ENCODE peak calls at places on chromosomes 4 and X, in nine cellular contexts. M, G, B, S, D, P, F, C and Y are unnamed samples.

GRCh38 chrX:27350476-27350875 is 112.7 kb downstream of the PPP4R3C start:
- DNase-seq in B (no peak), C (no peak), S (no peak), M (no peak), F (no peak), D (no peak), G (no peak), P (no peak), Y (no peak)

GRCh38 chr4:130424211-130424610 is 1328.3 kb downstream of the C4orf33 start:
- DNase-seq in G (no peak), D (peak; percentile 89), C (no peak), F (peak; percentile 2), B (no peak), S (no peak), P (no peak), M (no peak), Y (no peak)

GRCh38 chrX:120761810-120762209 is 113.9 kb downstream of the CT47B1 start:
- DNase-seq in P (no peak), B (no peak), D (no peak), F (peak; percentile 68), S (no peak), C (peak; percentile 38), M (peak; percentile 5), G (no peak), Y (no peak)

GRCh38 chr4:141560056-141560455 is 76.3 kb upstream of the IL15 start:
- DNase-seq in M (peak; percentile 52), S (no peak), F (no peak), B (peak; percentile 59), G (no peak), D (no peak), C (no peak), P (no peak), Y (no peak)

GRCh38 chr4:102569200-102569599 is 68.0 kb downstream of the NFKB1 start:
- DNase-seq in S (no peak), F (peak; percentile 64), B (no peak), G (no peak), M (peak; percentile 71), P (no peak), C (peak; percentile 67), D (peak; percentile 84), Y (no peak)

GRCh38 chr4:124970011-124970410 is 257.5 kb upstream of the ANKRD50 start:
- DNase-seq in S (no peak), F (peak; percentile 68), D (peak; percentile 18), M (peak; percentile 78), C (peak; percentile 41), B (no peak), G (no peak), P (no peak), Y (no peak)

GRCh38 chrX:83469551-83469950 is 38.5 kb upstream of the POU3F4 start:
- DNase-seq in C (peak; percentile 0), F (peak; percentile 7), B (peak; percentile 38), S (no peak), P (no peak), M (peak; percentile 1), D (peak; percentile 10), G (no peak), Y (no peak)

GRCh38 chrX:622104-622503 is 8.5 kb upstream of the SHOX start:
- DNase-seq in C (no peak), G (no peak), S (no peak), B (no peak), F (no peak), D (no peak), M (no peak), P (no peak), Y (no peak)

GRCh38 chr4:4386296-4386735 is 586 bp upstream of the NSG1 start:
- DNase-seq in S (no peak), B (no peak), F (peak; percentile 26), C (peak; percentile 48), M (no peak), G (no peak), D (peak; percentile 49), P (peak; percentile 29), Y (no peak)

GRCh38 chr4:67393699-67394281 is 151.5 kb downstream of the CENPC start:
- DNase-seq in S (no peak), C (peak; percentile 66), M (peak; percentile 50), F (peak; percentile 64), G (no peak), D (peak; percentile 60), P (no peak), B (peak; percentile 58), Y (no peak)

GRCh38 chr4:30191902-30192301 is 528.3 kb upstream of the PCDH7 start:
- DNase-seq in D (no peak), M (no peak), G (no peak), S (no peak), B (no peak), P (no peak), F (no peak), C (no peak), Y (no peak)

GRCh38 chrX:12488781-12489180 is 302.4 kb upstream of the PRPS2 start:
- DNase-seq in D (no peak), G (no peak), C (peak; percentile 54), M (no peak), P (no peak), F (peak; percentile 49), B (no peak), S (no peak), Y (no peak)

GRCh38 chr4:6925357-6925836 is 15.8 kb downstream of the TBC1D14 start:
- DNase-seq in P (no peak), D (no peak), S (no peak), M (no peak), F (no peak), C (no peak), B (peak; percentile 37), G (no peak), Y (no peak)

GRCh38 chr4:73007526-73008100 is 61.9 kb downstream of the COX18 start:
- DNase-seq in C (no peak), D (no peak), S (no peak), P (no peak), F (no peak), B (no peak), M (no peak), G (no peak), Y (no peak)

GRCh38 chr4:85932371-85933305 is 427.2 kb downstream of the MAPK10 start:
- DNase-seq in M (no peak), S (no peak), B (no peak), G (no peak), P (no peak), D (peak; percentile 30), C (peak; percentile 42), F (peak; percentile 43), Y (no peak)
- H3K4me3 ChIP-seq in M (no peak overlapping the region), S (no peak overlapping the region), B (no peak overlapping the region), G (no peak overlapping the region), P (no peak overlapping the region), D (no peak overlapping the region), C (peak overlapping the region; percentile 13), F (peak overlapping the region; percentile 16), Y (peak overlapping the region; percentile 43)

GRCh38 chr4:107945809-107946208 is 14.5 kb downstream of the CYP2U1 start:
- DNase-seq in G (no peak), S (no peak), C (no peak), M (no peak), B (no peak), F (no peak), D (no peak), P (no peak), Y (no peak)
- H3K4me3 ChIP-seq in G (no peak overlapping the region), S (no peak overlapping the region), C (no peak overlapping the region), M (no peak overlapping the region), B (no peak overlapping the region), F (no peak overlapping the region), D (no peak overlapping the region), P (no peak overlapping the region), Y (no peak overlapping the region)

GRCh38 chrX:46574337-46574940 is 874 bp downstream of the CHST7 start:
- DNase-seq in C (no peak), B (peak; percentile 58), G (peak; percentile 21), D (peak; percentile 15), S (peak; percentile 60), M (no peak), P (no peak), F (peak; percentile 44), Y (no peak)
- H3K4me3 ChIP-seq in C (peak overlapping the region; percentile 58), B (peak overlapping the region; percentile 56), G (peak overlapping the region; percentile 53), D (peak overlapping the region; percentile 38), S (peak overlapping the region; percentile 67), M (peak overlapping the region; percentile 55), P (peak overlapping the region; percentile 63), F (peak overlapping the region; percentile 70), Y (peak overlapping the region; percentile 82)

DNA sequence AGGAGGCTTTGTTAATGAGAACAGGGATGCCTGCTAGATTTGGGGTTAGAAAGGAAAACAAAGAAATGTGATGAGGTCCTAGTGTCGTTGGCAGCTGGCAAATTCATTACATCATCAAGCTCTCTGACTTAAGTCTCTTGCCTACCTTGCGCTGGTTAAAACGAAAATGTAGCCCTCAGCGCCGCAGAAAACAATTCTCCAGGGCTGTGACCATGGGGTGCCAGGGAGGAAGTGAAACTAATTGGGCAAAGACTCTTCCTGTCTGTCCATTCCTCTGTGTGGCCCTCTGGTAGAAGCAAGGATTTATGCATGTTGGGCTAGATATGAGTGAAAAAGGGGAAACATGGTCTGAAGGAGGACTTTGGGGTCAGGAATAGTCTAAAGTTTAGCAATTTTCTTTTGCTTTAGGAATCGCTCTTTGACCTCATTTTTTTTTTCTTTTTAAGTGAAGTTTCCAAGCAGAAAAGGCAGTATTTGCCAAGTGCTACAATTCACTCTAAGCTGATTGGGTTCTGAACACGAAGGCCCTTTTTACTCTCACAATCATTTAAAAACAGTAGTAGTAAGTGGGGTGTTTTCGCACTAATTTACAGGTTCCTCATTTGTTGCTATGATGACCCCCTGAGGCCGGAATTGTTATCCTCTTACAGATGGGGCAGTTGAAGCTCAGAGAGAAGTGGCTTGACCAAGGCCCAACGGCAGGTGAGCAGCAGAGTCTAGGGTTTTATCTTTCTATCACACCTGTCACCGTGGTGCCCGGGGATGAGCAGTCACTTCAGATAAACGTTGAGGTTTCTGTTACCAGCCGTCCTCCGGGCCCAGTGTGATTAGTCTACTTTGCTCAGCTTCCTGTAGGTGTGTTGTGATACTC is 27.3 kb upstream of the CHRNA9 start:
- DNase-seq in C (no peak), B (peak; percentile 84), S (peak; percentile 70), F (no peak), M (no peak), G (peak; percentile 13), P (peak; percentile 62), D (no peak), Y (peak; percentile 18)
- H3K4me3 ChIP-seq in C (no peak overlapping the region), B (peak overlapping the region; percentile 30), S (no peak overlapping the region), F (no peak overlapping the region), M (no peak overlapping the region), G (no peak overlapping the region), P (peak overlapping the region; percentile 13), D (no peak overlapping the region), Y (no peak overlapping the region)

GRCh38 chr4:85933306-85933640 is 426.6 kb downstream of the MAPK10 start:
- DNase-seq in F (no peak), C (no peak), P (no peak), S (no peak), M (no peak), G (no peak), B (no peak), D (no peak), Y (no peak)

GRCh38 chr4:85925071-85925470 is 434.8 kb downstream of the MAPK10 start:
- DNase-seq in D (no peak), C (no peak), P (no peak), S (no peak), F (no peak), G (no peak), B (no peak), M (no peak), Y (no peak)

GRCh38 chr4:85928775-85929585 is 430.9 kb downstream of the MAPK10 start:
- DNase-seq in F (peak; percentile 53), M (peak; percentile 47), G (no peak), B (peak; percentile 9), C (peak; percentile 14), P (no peak), D (peak; percentile 70), S (no peak), Y (no peak)

GRCh38 chr4:85929926-85930325 is 429.9 kb downstream of the MAPK10 start:
- DNase-seq in G (no peak), M (no peak), F (no peak), P (no peak), S (no peak), C (no peak), D (no peak), B (no peak), Y (no peak)
- H3K4me3 ChIP-seq in G (no peak overlapping the region), M (no peak overlapping the region), F (no peak overlapping the region), P (no peak overlapping the region), S (no peak overlapping the region), C (no peak overlapping the region), D (no peak overlapping the region), B (no peak overlapping the region), Y (peak overlapping the region; percentile 40)